ENCODE peak calls at places on chromosome 2, in six cellular contexts. One of them, this sample, is unnamed.
A peak's percentile ranks its signal among the peaks of the same experiment; 100 is the strongest.

GRCh38 chr2:234952270-234953115 is 676 bp downstream of the SH3BP4 start:
- DNase-seq in cerebellar cortex: no peak
- DNase-seq in pulmonary artery endothelial cell: no peak
- DNase-seq in activated CD8-positive, alpha-beta memory T cell treated with anti-CD3 and anti-CD28 coated beads for 4 hours: no peak
- DNase-seq in nephron progenitor cell: peak; percentile 58
- DNase-seq in activated CD4-positive, alpha-beta T cell treated with anti-CD3 and anti-CD28 coated beads for 36 hours: peak; percentile 17
- DNase-seq in this sample: no peak

GRCh38 chr2:156005999-156006712 is 326.4 kb downstream of the NR4A2 start:
- DNase-seq in cerebellar cortex: no peak
- DNase-seq in pulmonary artery endothelial cell: no peak
- DNase-seq in activated CD8-positive, alpha-beta memory T cell treated with anti-CD3 and anti-CD28 coated beads for 4 hours: no peak
- DNase-seq in nephron progenitor cell: no peak
- DNase-seq in activated CD4-positive, alpha-beta T cell treated with anti-CD3 and anti-CD28 coated beads for 36 hours: no peak
- DNase-seq in this sample: no peak

GRCh38 chr2:42492691-42493467 is 903 bp downstream of the KCNG3 start:
- DNase-seq in cerebellar cortex: no peak
- DNase-seq in pulmonary artery endothelial cell: no peak
- DNase-seq in activated CD8-positive, alpha-beta memory T cell treated with anti-CD3 and anti-CD28 coated beads for 4 hours: no peak
- DNase-seq in nephron progenitor cell: peak; percentile 57
- DNase-seq in activated CD4-positive, alpha-beta T cell treated with anti-CD3 and anti-CD28 coated beads for 36 hours: peak; percentile 73
- DNase-seq in this sample: no peak

GRCh38 chr2:144489315-144489920 is 30.5 kb downstream of the ZEB2 start:
- DNase-seq in cerebellar cortex: no peak
- DNase-seq in pulmonary artery endothelial cell: no peak
- DNase-seq in activated CD8-positive, alpha-beta memory T cell treated with anti-CD3 and anti-CD28 coated beads for 4 hours: no peak
- DNase-seq in nephron progenitor cell: no peak
- DNase-seq in activated CD4-positive, alpha-beta T cell treated with anti-CD3 and anti-CD28 coated beads for 36 hours: no peak
- DNase-seq in this sample: no peak

GRCh38 chr2:189683348-189683747 is 8.9 kb downstream of the ANKAR start:
- DNase-seq in cerebellar cortex: no peak
- DNase-seq in pulmonary artery endothelial cell: no peak
- DNase-seq in activated CD8-positive, alpha-beta memory T cell treated with anti-CD3 and anti-CD28 coated beads for 4 hours: no peak
- DNase-seq in nephron progenitor cell: no peak
- DNase-seq in activated CD4-positive, alpha-beta T cell treated with anti-CD3 and anti-CD28 coated beads for 36 hours: peak; percentile 39
- DNase-seq in this sample: no peak

GRCh38 chr2:42905341-42906114 is 113.1 kb upstream of the HAAO start:
- DNase-seq in cerebellar cortex: peak; percentile 85
- DNase-seq in pulmonary artery endothelial cell: no peak
- DNase-seq in activated CD8-positive, alpha-beta memory T cell treated with anti-CD3 and anti-CD28 coated beads for 4 hours: no peak
- DNase-seq in nephron progenitor cell: no peak
- DNase-seq in activated CD4-positive, alpha-beta T cell treated with anti-CD3 and anti-CD28 coated beads for 36 hours: no peak
- DNase-seq in this sample: no peak

GRCh38 chr2:53490659-53491058 is 276.9 kb upstream of the CHAC2 start:
- DNase-seq in cerebellar cortex: no peak
- DNase-seq in pulmonary artery endothelial cell: no peak
- DNase-seq in activated CD8-positive, alpha-beta memory T cell treated with anti-CD3 and anti-CD28 coated beads for 4 hours: no peak
- DNase-seq in nephron progenitor cell: peak; percentile 22
- DNase-seq in activated CD4-positive, alpha-beta T cell treated with anti-CD3 and anti-CD28 coated beads for 36 hours: no peak
- DNase-seq in this sample: no peak

GRCh38 chr2:189661148-189661956 is at the start of gene ASNSD1:
- DNase-seq in cerebellar cortex: peak; percentile 99
- DNase-seq in pulmonary artery endothelial cell: peak; percentile 99
- DNase-seq in activated CD8-positive, alpha-beta memory T cell treated with anti-CD3 and anti-CD28 coated beads for 4 hours: peak; percentile 97
- DNase-seq in nephron progenitor cell: peak; percentile 99
- DNase-seq in activated CD4-positive, alpha-beta T cell treated with anti-CD3 and anti-CD28 coated beads for 36 hours: peak; percentile 99
- DNase-seq in this sample: peak; percentile 86

GRCh38 chr2:28632791-28633190 is 118.8 kb upstream of the PPP1CB start:
- DNase-seq in cerebellar cortex: no peak
- DNase-seq in pulmonary artery endothelial cell: no peak
- DNase-seq in activated CD8-positive, alpha-beta memory T cell treated with anti-CD3 and anti-CD28 coated beads for 4 hours: no peak
- DNase-seq in nephron progenitor cell: no peak
- DNase-seq in activated CD4-positive, alpha-beta T cell treated with anti-CD3 and anti-CD28 coated beads for 36 hours: no peak
- DNase-seq in this sample: no peak

GRCh38 chr2:15385184-15385583 is 175.9 kb downstream of the NBAS start:
- DNase-seq in cerebellar cortex: peak; percentile 23
- DNase-seq in pulmonary artery endothelial cell: no peak
- DNase-seq in activated CD8-positive, alpha-beta memory T cell treated with anti-CD3 and anti-CD28 coated beads for 4 hours: no peak
- DNase-seq in nephron progenitor cell: no peak
- DNase-seq in activated CD4-positive, alpha-beta T cell treated with anti-CD3 and anti-CD28 coated beads for 36 hours: no peak
- DNase-seq in this sample: no peak

GRCh38 chr2:105645031-105645940 is 99.4 kb upstream of the NCK2 start:
- DNase-seq in cerebellar cortex: no peak
- DNase-seq in pulmonary artery endothelial cell: no peak
- DNase-seq in activated CD8-positive, alpha-beta memory T cell treated with anti-CD3 and anti-CD28 coated beads for 4 hours: no peak
- DNase-seq in nephron progenitor cell: no peak
- DNase-seq in activated CD4-positive, alpha-beta T cell treated with anti-CD3 and anti-CD28 coated beads for 36 hours: no peak
- DNase-seq in this sample: no peak

GRCh38 chr2:85551698-85552678 is 9.3 kb downstream of the GGCX start:
- DNase-seq in cerebellar cortex: peak; percentile 92
- DNase-seq in pulmonary artery endothelial cell: peak; percentile 37
- DNase-seq in activated CD8-positive, alpha-beta memory T cell treated with anti-CD3 and anti-CD28 coated beads for 4 hours: peak; percentile 80
- DNase-seq in nephron progenitor cell: peak; percentile 85
- DNase-seq in activated CD4-positive, alpha-beta T cell treated with anti-CD3 and anti-CD28 coated beads for 36 hours: peak; percentile 92
- DNase-seq in this sample: peak; percentile 23

GRCh38 chr2:156338578-156338977 is 6.1 kb upstream of the NR4A2 start:
- DNase-seq in cerebellar cortex: peak; percentile 28
- DNase-seq in pulmonary artery endothelial cell: no peak
- DNase-seq in activated CD8-positive, alpha-beta memory T cell treated with anti-CD3 and anti-CD28 coated beads for 4 hours: no peak
- DNase-seq in nephron progenitor cell: no peak
- DNase-seq in activated CD4-positive, alpha-beta T cell treated with anti-CD3 and anti-CD28 coated beads for 36 hours: no peak
- DNase-seq in this sample: no peak

GRCh38 chr2:214740867-214741266 is 68.6 kb downstream of the BARD1 start:
- DNase-seq in cerebellar cortex: no peak
- DNase-seq in pulmonary artery endothelial cell: no peak
- DNase-seq in activated CD8-positive, alpha-beta memory T cell treated with anti-CD3 and anti-CD28 coated beads for 4 hours: no peak
- DNase-seq in nephron progenitor cell: no peak
- DNase-seq in activated CD4-positive, alpha-beta T cell treated with anti-CD3 and anti-CD28 coated beads for 36 hours: no peak
- DNase-seq in this sample: no peak

GRCh38 chr2:62489162-62489561 is 16.8 kb downstream of the TMEM17 start:
- DNase-seq in cerebellar cortex: no peak
- DNase-seq in pulmonary artery endothelial cell: peak; percentile 45
- DNase-seq in activated CD8-positive, alpha-beta memory T cell treated with anti-CD3 and anti-CD28 coated beads for 4 hours: no peak
- DNase-seq in nephron progenitor cell: no peak
- DNase-seq in activated CD4-positive, alpha-beta T cell treated with anti-CD3 and anti-CD28 coated beads for 36 hours: no peak
- DNase-seq in this sample: no peak

GRCh38 chr2:172082105-172082943 is 3.0 kb upstream of the DLX1 start:
- DNase-seq in cerebellar cortex: peak; percentile 48
- DNase-seq in pulmonary artery endothelial cell: no peak
- DNase-seq in activated CD8-positive, alpha-beta memory T cell treated with anti-CD3 and anti-CD28 coated beads for 4 hours: no peak
- DNase-seq in nephron progenitor cell: no peak
- DNase-seq in activated CD4-positive, alpha-beta T cell treated with anti-CD3 and anti-CD28 coated beads for 36 hours: no peak
- DNase-seq in this sample: no peak

GRCh38 chr2:42792583-42793313 is at the start of gene HAAO:
- DNase-seq in cerebellar cortex: no peak
- DNase-seq in pulmonary artery endothelial cell: no peak
- DNase-seq in activated CD8-positive, alpha-beta memory T cell treated with anti-CD3 and anti-CD28 coated beads for 4 hours: no peak
- DNase-seq in nephron progenitor cell: peak; percentile 75
- DNase-seq in activated CD4-positive, alpha-beta T cell treated with anti-CD3 and anti-CD28 coated beads for 36 hours: peak; percentile 30
- DNase-seq in this sample: no peak

GRCh38 chr2:12006841-12007240 is 260.4 kb downstream of the LPIN1 start:
- DNase-seq in cerebellar cortex: peak; percentile 60
- DNase-seq in pulmonary artery endothelial cell: peak; percentile 7
- DNase-seq in activated CD8-positive, alpha-beta memory T cell treated with anti-CD3 and anti-CD28 coated beads for 4 hours: no peak
- DNase-seq in nephron progenitor cell: peak; percentile 44
- DNase-seq in activated CD4-positive, alpha-beta T cell treated with anti-CD3 and anti-CD28 coated beads for 36 hours: no peak
- DNase-seq in this sample: no peak

GRCh38 chr2:161171595-161171929 is 11.3 kb downstream of the TANK start:
- DNase-seq in cerebellar cortex: no peak
- DNase-seq in pulmonary artery endothelial cell: no peak
- DNase-seq in activated CD8-positive, alpha-beta memory T cell treated with anti-CD3 and anti-CD28 coated beads for 4 hours: no peak
- DNase-seq in nephron progenitor cell: no peak
- DNase-seq in activated CD4-positive, alpha-beta T cell treated with anti-CD3 and anti-CD28 coated beads for 36 hours: no peak
- DNase-seq in this sample: no peak

GRCh38 chr2:50614056-50614455 is 417.9 kb downstream of the NRXN1 start:
- DNase-seq in cerebellar cortex: no peak
- DNase-seq in pulmonary artery endothelial cell: no peak
- DNase-seq in activated CD8-positive, alpha-beta memory T cell treated with anti-CD3 and anti-CD28 coated beads for 4 hours: no peak
- DNase-seq in nephron progenitor cell: no peak
- DNase-seq in activated CD4-positive, alpha-beta T cell treated with anti-CD3 and anti-CD28 coated beads for 36 hours: no peak
- DNase-seq in this sample: no peak

GRCh38 chr2:67503066-67503795 is 106.1 kb downstream of the ETAA1 start:
- DNase-seq in cerebellar cortex: no peak
- DNase-seq in pulmonary artery endothelial cell: peak; percentile 93
- DNase-seq in activated CD8-positive, alpha-beta memory T cell treated with anti-CD3 and anti-CD28 coated beads for 4 hours: no peak
- DNase-seq in nephron progenitor cell: no peak
- DNase-seq in activated CD4-positive, alpha-beta T cell treated with anti-CD3 and anti-CD28 coated beads for 36 hours: no peak
- DNase-seq in this sample: no peak

GRCh38 chr2:85773692-85774091 is 19.9 kb downstream of the ATOH8 start:
- DNase-seq in cerebellar cortex: no peak
- DNase-seq in pulmonary artery endothelial cell: no peak
- DNase-seq in activated CD8-positive, alpha-beta memory T cell treated with anti-CD3 and anti-CD28 coated beads for 4 hours: no peak
- DNase-seq in nephron progenitor cell: no peak
- DNase-seq in activated CD4-positive, alpha-beta T cell treated with anti-CD3 and anti-CD28 coated beads for 36 hours: no peak
- DNase-seq in this sample: no peak

GRCh38 chr2:227464356-227464755 is 7.6 kb upstream of the AGFG1 start:
- DNase-seq in cerebellar cortex: no peak
- DNase-seq in pulmonary artery endothelial cell: no peak
- DNase-seq in activated CD8-positive, alpha-beta memory T cell treated with anti-CD3 and anti-CD28 coated beads for 4 hours: no peak
- DNase-seq in nephron progenitor cell: no peak
- DNase-seq in activated CD4-positive, alpha-beta T cell treated with anti-CD3 and anti-CD28 coated beads for 36 hours: peak; percentile 30
- DNase-seq in this sample: no peak

GRCh38 chr2:109525836-109526235 is 87.9 kb downstream of the SEPTIN10 start:
- DNase-seq in cerebellar cortex: peak; percentile 43
- DNase-seq in pulmonary artery endothelial cell: no peak
- DNase-seq in activated CD8-positive, alpha-beta memory T cell treated with anti-CD3 and anti-CD28 coated beads for 4 hours: no peak
- DNase-seq in nephron progenitor cell: no peak
- DNase-seq in activated CD4-positive, alpha-beta T cell treated with anti-CD3 and anti-CD28 coated beads for 36 hours: no peak
- DNase-seq in this sample: no peak

GRCh38 chr2:215609089-215610032 is 173.5 kb upstream of the FN1 start:
- DNase-seq in cerebellar cortex: no peak
- DNase-seq in pulmonary artery endothelial cell: no peak
- DNase-seq in activated CD8-positive, alpha-beta memory T cell treated with anti-CD3 and anti-CD28 coated beads for 4 hours: no peak
- DNase-seq in nephron progenitor cell: no peak
- DNase-seq in activated CD4-positive, alpha-beta T cell treated with anti-CD3 and anti-CD28 coated beads for 36 hours: no peak
- DNase-seq in this sample: no peak

GRCh38 chr2:3044587-3045317 is 332.9 kb downstream of the EIPR1 start:
- DNase-seq in cerebellar cortex: no peak
- DNase-seq in pulmonary artery endothelial cell: no peak
- DNase-seq in activated CD8-positive, alpha-beta memory T cell treated with anti-CD3 and anti-CD28 coated beads for 4 hours: no peak
- DNase-seq in nephron progenitor cell: no peak
- DNase-seq in activated CD4-positive, alpha-beta T cell treated with anti-CD3 and anti-CD28 coated beads for 36 hours: no peak
- DNase-seq in this sample: no peak

GRCh38 chr2:16625201-16625729 is 40.4 kb downstream of the CYRIA start:
- DNase-seq in cerebellar cortex: no peak
- DNase-seq in pulmonary artery endothelial cell: no peak
- DNase-seq in activated CD8-positive, alpha-beta memory T cell treated with anti-CD3 and anti-CD28 coated beads for 4 hours: no peak
- DNase-seq in nephron progenitor cell: no peak
- DNase-seq in activated CD4-positive, alpha-beta T cell treated with anti-CD3 and anti-CD28 coated beads for 36 hours: no peak
- DNase-seq in this sample: no peak

GRCh38 chr2:172655091-172655837 is 80.4 kb upstream of the RAPGEF4 start:
- DNase-seq in cerebellar cortex: no peak
- DNase-seq in pulmonary artery endothelial cell: no peak
- DNase-seq in activated CD8-positive, alpha-beta memory T cell treated with anti-CD3 and anti-CD28 coated beads for 4 hours: no peak
- DNase-seq in nephron progenitor cell: no peak
- DNase-seq in activated CD4-positive, alpha-beta T cell treated with anti-CD3 and anti-CD28 coated beads for 36 hours: no peak
- DNase-seq in this sample: no peak

GRCh38 chr2:212193066-212193465 is 345.5 kb downstream of the ERBB4 start:
- DNase-seq in cerebellar cortex: peak; percentile 52
- DNase-seq in pulmonary artery endothelial cell: no peak
- DNase-seq in activated CD8-positive, alpha-beta memory T cell treated with anti-CD3 and anti-CD28 coated beads for 4 hours: no peak
- DNase-seq in nephron progenitor cell: no peak
- DNase-seq in activated CD4-positive, alpha-beta T cell treated with anti-CD3 and anti-CD28 coated beads for 36 hours: no peak
- DNase-seq in this sample: no peak

GRCh38 chr2:231946241-231946814 is 15.2 kb upstream of the DIS3L2 start:
- DNase-seq in cerebellar cortex: no peak
- DNase-seq in pulmonary artery endothelial cell: no peak
- DNase-seq in activated CD8-positive, alpha-beta memory T cell treated with anti-CD3 and anti-CD28 coated beads for 4 hours: no peak
- DNase-seq in nephron progenitor cell: no peak
- DNase-seq in activated CD4-positive, alpha-beta T cell treated with anti-CD3 and anti-CD28 coated beads for 36 hours: no peak
- DNase-seq in this sample: no peak

GRCh38 chr2:62550466-62550865 is 44.5 kb upstream of the TMEM17 start:
- DNase-seq in cerebellar cortex: no peak
- DNase-seq in pulmonary artery endothelial cell: no peak
- DNase-seq in activated CD8-positive, alpha-beta memory T cell treated with anti-CD3 and anti-CD28 coated beads for 4 hours: no peak
- DNase-seq in nephron progenitor cell: no peak
- DNase-seq in activated CD4-positive, alpha-beta T cell treated with anti-CD3 and anti-CD28 coated beads for 36 hours: no peak
- DNase-seq in this sample: no peak

GRCh38 chr2:216936954-216937357 is 77.1 kb upstream of the TNP1 start:
- DNase-seq in cerebellar cortex: no peak
- DNase-seq in pulmonary artery endothelial cell: no peak
- DNase-seq in activated CD8-positive, alpha-beta memory T cell treated with anti-CD3 and anti-CD28 coated beads for 4 hours: no peak
- DNase-seq in nephron progenitor cell: no peak
- DNase-seq in activated CD4-positive, alpha-beta T cell treated with anti-CD3 and anti-CD28 coated beads for 36 hours: no peak
- DNase-seq in this sample: no peak

GRCh38 chr2:24875272-24875671 is 44.8 kb downstream of the ADCY3 start:
- DNase-seq in cerebellar cortex: no peak
- DNase-seq in pulmonary artery endothelial cell: no peak
- DNase-seq in activated CD8-positive, alpha-beta memory T cell treated with anti-CD3 and anti-CD28 coated beads for 4 hours: no peak
- DNase-seq in nephron progenitor cell: no peak
- DNase-seq in activated CD4-positive, alpha-beta T cell treated with anti-CD3 and anti-CD28 coated beads for 36 hours: no peak
- DNase-seq in this sample: no peak

GRCh38 chr2:95305341-95306058 is 8.4 kb downstream of the KCNIP3 start:
- DNase-seq in cerebellar cortex: no peak
- DNase-seq in pulmonary artery endothelial cell: no peak
- DNase-seq in activated CD8-positive, alpha-beta memory T cell treated with anti-CD3 and anti-CD28 coated beads for 4 hours: no peak
- DNase-seq in nephron progenitor cell: no peak
- DNase-seq in activated CD4-positive, alpha-beta T cell treated with anti-CD3 and anti-CD28 coated beads for 36 hours: no peak
- DNase-seq in this sample: no peak